ENCODE peak calls at places on chromosome 12, in five cellular contexts. O is adipocyte, V is Peyer's patch, G is stomach, U is mesenchymal stem cell. J is an unnamed sample. For H3K27me3 and H3K9me3, the result is how much of the 10 kb centered on the place peaks cover.

GRCh38 chr12:56029166-56029519 is 8.3 kb downstream of the IKZF4 start:
- DNase-seq in O (peak), V (no peak), G (no peak), U (no peak), J (peak)

GRCh38 chr12:39427360-39427808 is 15.5 kb downstream of the KIF21A start:
- DNase-seq in O (peak), V (no peak), G (no peak), U (no peak), J (no peak)

GRCh38 chr12:127677537-127678131 is 589.3 kb upstream of the TMEM132C start:
- DNase-seq in O (peak), V (peak), G (peak), U (peak), J (peak)

GRCh38 chr12:123043536-123044001 is 63.1 kb downstream of the ARL6IP4 start:
- DNase-seq in O (peak), V (peak), G (peak), U (peak), J (peak)

GRCh38 chr12:6724409-6724797 is 557 bp downstream of the COPS7A start:
- DNase-seq in O (no peak), V (peak), G (peak), U (no peak), J (peak)

GRCh38 chr12:4160314-4161040 is 113.1 kb upstream of the CCND2 start:
- DNase-seq in O (no peak), V (no peak), G (no peak), U (no peak), J (no peak)

GRCh38 chr12:100193085-100193484 is 7.5 kb upstream of the ACTR6 start:
- DNase-seq in O (no peak), V (no peak), G (no peak), U (no peak), J (no peak)

GRCh38 chr12:98373019-98373554 is 142.3 kb upstream of the TMPO start:
- DNase-seq in O (peak), V (no peak), G (no peak), U (peak), J (no peak)

GRCh38 chr12:124477109-124477915 is 90.1 kb downstream of the NCOR2 start:
- DNase-seq in O (no peak), V (no peak), G (no peak), U (peak), J (no peak)

GRCh38 chr12:77940011-77940423 is 109.3 kb downstream of the NAV3 start:
- DNase-seq in O (peak), V (no peak), G (no peak), U (peak), J (peak)

GRCh38 chr12:106342397-106343212 is 14.9 kb upstream of the POLR3B start:
- DNase-seq in O (peak), V (peak), G (peak), U (peak), J (peak)

GRCh38 chr12:7433276-7433822 is 10.6 kb downstream of the CD163L1 start:
- DNase-seq in O (peak), V (no peak), G (no peak), U (peak), J (peak)

GRCh38 chr12:45671254-45671653 is 58.3 kb upstream of the ARID2 start:
- DNase-seq in O (peak), V (no peak), G (no peak), U (peak), J (peak)

DNA sequence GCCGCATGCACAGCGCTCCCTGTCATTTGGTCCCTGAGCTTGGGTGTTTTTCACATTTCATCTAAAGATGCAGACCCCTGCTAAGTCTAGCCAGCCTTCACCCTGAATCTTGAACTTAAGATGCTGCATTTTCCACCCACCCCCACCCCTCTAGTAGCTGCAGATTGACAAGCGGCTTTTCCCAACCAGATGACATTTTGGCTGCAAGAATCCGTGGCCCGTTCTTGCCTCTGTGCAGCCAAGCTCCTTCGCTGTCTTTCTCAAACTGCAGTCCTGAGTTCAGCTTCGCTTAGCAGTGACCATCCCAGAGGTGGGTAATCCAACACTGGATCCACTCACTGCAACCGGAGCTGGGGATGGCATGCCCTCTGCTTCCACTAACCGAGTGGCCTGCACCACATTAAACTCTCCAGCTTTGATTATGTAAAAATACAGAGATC is 757 bp upstream of the NFYB start:
- DNase-seq in O (peak), V (no peak), G (no peak), U (no peak), J (no peak)
- H3K4me3 ChIP-seq in O (peak), V (peak), G (peak), U (peak), J (peak)

GRCh38 chr12:52655251-52655650 is 3.2 kb upstream of the KRT2 start:
- DNase-seq in O (no peak), V (no peak), G (no peak), U (no peak), J (peak)
- H3K27me3 ChIP-seq in O (half or more), V (under half), G (under half), U (under half), J (under half)

GRCh38 chr12:132986885-132987225 is 688 bp downstream of the ZNF26 start:
- DNase-seq in O (peak), V (no peak), G (no peak), U (no peak), J (no peak)

GRCh38 chr12:132986001-132986884 is at the start of gene ZNF26:
- DNase-seq in O (peak), V (peak), G (peak), U (peak), J (peak)
- H3K9me3 ChIP-seq in O (under half), V (under half), G (under half), U (under half), J (under half)

DNA sequence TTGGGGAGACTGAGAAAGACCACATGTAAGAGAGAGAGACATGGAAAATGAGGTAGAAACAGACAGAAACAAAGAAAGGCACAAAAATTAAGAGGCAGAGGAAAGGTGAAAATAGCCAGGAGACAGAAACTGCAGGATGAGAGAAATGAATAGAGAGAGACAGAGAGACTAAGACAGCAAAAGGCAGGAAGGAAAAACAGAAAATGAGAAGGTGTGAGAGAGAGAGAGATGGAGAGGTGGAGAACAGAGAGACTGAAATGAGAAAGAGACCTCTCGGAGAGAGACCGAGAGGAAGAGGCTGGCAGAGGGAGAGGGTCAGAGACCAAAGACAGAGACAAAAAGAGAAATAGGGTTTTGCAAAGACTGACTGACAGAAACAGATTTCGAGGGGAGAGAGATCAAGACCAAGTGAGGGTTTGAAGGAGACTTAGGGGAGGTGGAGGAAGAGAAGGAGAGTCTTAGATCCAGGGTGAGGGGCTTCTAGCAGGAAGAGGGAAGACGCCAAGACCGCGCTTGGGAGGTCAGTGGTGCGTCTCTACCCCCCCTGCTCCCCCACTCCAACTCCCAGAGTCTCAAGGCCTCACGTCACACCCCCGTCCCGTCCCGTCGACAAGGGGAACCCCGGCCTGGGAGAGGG is 1.1 kb upstream of the AQP5 start:
- DNase-seq in O (no peak), V (no peak), G (no peak), U (no peak), J (no peak)
- H3K4me3 ChIP-seq in O (no peak), V (no peak), G (peak), U (no peak), J (no peak)

DNA sequence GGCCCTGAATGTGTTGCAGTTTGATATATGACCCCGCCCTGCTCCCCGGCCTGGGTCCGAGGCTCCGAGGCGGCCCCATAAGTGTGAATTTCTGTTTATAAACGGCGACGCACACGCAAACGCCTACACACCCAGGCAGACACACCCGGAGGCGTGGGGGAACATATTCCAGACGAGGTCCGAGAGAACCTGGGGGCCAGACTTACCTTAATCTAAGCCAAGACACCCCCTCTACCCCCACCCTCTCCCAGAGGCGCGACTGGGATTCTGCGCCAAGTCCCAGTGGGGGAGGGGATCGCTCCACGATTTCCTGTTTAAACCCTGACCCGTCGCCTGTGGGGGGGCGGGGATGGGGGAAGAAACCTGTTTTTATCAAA is 9.6 kb upstream of the HOXC6 start:
- DNase-seq in O (no peak), V (no peak), G (no peak), U (peak), J (peak)
- H3K27me3 ChIP-seq in O (under half), V (under half), G (under half), U (under half), J (under half)

GRCh38 chr12:60594035-60594711 is 998.3 kb downstream of the SLC16A7 start:
- DNase-seq in O (no peak), V (no peak), G (no peak), U (no peak), J (no peak)
- H3K9me3 ChIP-seq in O (under half), V (under half), G (under half), U (under half), J (under half)

GRCh38 chr12:80170915-80171314 is 71.6 kb downstream of the OTOGL start:
- DNase-seq in O (no peak), V (no peak), G (no peak), U (no peak), J (peak)

GRCh38 chr12:80165741-80166140 is 66.4 kb downstream of the OTOGL start:
- DNase-seq in O (no peak), V (no peak), G (no peak), U (no peak), J (no peak)

GRCh38 chr12:80173465-80173864 is 74.1 kb downstream of the OTOGL start:
- DNase-seq in O (no peak), V (no peak), G (no peak), U (no peak), J (no peak)

GRCh38 chr12:80166751-80167150 is 67.4 kb downstream of the OTOGL start:
- DNase-seq in O (no peak), V (no peak), G (no peak), U (no peak), J (no peak)

DNA sequence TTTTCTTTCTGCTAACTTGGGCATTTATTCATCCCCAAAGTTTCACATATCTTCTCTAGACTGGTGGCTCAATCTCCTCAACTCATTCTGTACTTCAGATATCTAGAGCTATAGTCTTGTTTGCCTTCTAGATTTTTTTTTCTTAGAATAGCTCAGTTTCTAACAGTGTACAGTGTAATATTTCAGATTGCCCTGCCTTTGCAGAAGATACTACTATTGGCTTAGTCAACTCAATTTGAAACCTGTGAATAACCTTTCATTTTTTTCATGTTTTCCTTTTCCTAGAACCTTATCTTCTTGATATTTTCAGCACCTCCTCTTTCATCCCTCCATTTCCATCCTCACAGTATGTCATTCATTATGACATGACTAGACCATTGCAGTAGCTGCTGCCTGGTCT is 69.6 kb downstream of the OTOGL start:
- DNase-seq in O (no peak), V (no peak), G (no peak), U (no peak), J (no peak)
- H3K4me3 ChIP-seq in O (no peak), V (no peak), G (no peak), U (no peak), J (no peak)

GRCh38 chr12:120388711-120389431 is 19.9 kb upstream of the MSI1 start:
- DNase-seq in O (no peak), V (no peak), G (no peak), U (no peak), J (no peak)

GRCh38 chr12:120390540-120391120 is 21.7 kb upstream of the MSI1 start:
- DNase-seq in O (no peak), V (no peak), G (no peak), U (no peak), J (no peak)

GRCh38 chr12:120399531-120399930 is 30.6 kb upstream of the MSI1 start:
- DNase-seq in O (peak), V (no peak), G (no peak), U (peak), J (peak)

GRCh38 chr12:120397827-120398563 is 29.0 kb upstream of the MSI1 start:
- DNase-seq in O (no peak), V (no peak), G (peak), U (no peak), J (no peak)

GRCh38 chr12:120394483-120395367 is 25.8 kb upstream of the MSI1 start:
- DNase-seq in O (no peak), V (peak), G (peak), U (no peak), J (no peak)
- H3K27me3 ChIP-seq in O (under half), V (under half), G (under half), U (under half), J (under half)

DNA sequence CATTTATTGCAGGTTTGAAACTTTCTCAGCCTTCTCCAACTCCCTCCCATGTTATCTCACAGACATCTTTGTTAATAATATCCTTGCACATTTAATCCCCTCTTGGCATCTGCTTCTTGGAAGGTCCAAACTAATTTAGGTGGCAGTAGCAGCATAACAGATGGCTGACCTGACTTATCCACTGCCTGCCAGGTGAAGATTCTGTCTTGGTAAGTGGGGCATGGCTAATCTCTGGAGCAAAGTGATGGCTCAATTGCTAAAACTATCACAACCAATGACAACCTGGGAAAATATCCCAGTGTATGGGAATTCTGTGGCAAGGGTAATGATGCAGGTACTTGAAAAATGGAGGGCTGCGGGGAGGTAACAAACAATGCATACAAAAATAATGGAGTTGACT is 58.2 kb upstream of the ALG10B start:
- DNase-seq in O (no peak), V (no peak), G (no peak), U (no peak), J (no peak)
- H3K9me3 ChIP-seq in O (under half), V (under half), G (under half), U (under half), J (under half)

J was measured in MG63.